ENCODE peak calls at places on chromosomes 3 and 15, in seven cellular contexts. W, N, F, M, A, K and P are unnamed samples.

GRCh38 chr3:136928240-136928639 is 29.5 kb upstream of the IL20RB start:
- DNase-seq in M (no peak), W (no peak), N (no peak), F (no peak), A (no peak), K (no peak), P (no peak)

GRCh38 chr3:165669967-165670366 is 167.3 kb downstream of the BCHE start:
- DNase-seq in K (no peak), N (no peak), M (peak; percentile 45), A (no peak), F (no peak), W (no peak), P (no peak)

GRCh38 chr3:49454457-49454856 is 15.6 kb upstream of the DAG1 start:
- DNase-seq in M (no peak), W (peak; percentile 52), N (no peak), A (peak; percentile 59), F (peak; percentile 95), K (peak; percentile 47), P (no peak)

GRCh38 chr3:47772788-47773187 is 8.9 kb downstream of the SMARCC1 start:
- DNase-seq in N (no peak), K (no peak), F (no peak), W (no peak), M (no peak), A (no peak), P (no peak)

GRCh38 chr15:37490707-37491106 is 390.4 kb upstream of the MEIS2 start:
- DNase-seq in W (no peak), A (no peak), K (no peak), N (no peak), F (no peak), M (no peak), P (no peak)

GRCh38 chr15:33278816-33279612 is 31.8 kb upstream of the RYR3 start:
- DNase-seq in K (peak; percentile 96), A (no peak), W (peak; percentile 92), N (peak; percentile 93), M (peak; percentile 90), F (peak; percentile 40), P (no peak)

GRCh38 chr15:60020736-60021135 is 16.6 kb downstream of the FOXB1 start:
- DNase-seq in M (peak; percentile 19), N (no peak), F (no peak), A (no peak), W (no peak), K (peak; percentile 37), P (no peak)

GRCh38 chr3:61257148-61257547 is 5.9 kb upstream of the FHIT start:
- DNase-seq in W (no peak), F (no peak), M (no peak), A (no peak), N (no peak), K (no peak), P (no peak)

GRCh38 chr15:67085818-67086649 is 20.6 kb downstream of the SMAD3 start:
- DNase-seq in F (no peak), N (peak; percentile 92), A (no peak), K (peak; percentile 88), M (peak; percentile 96), W (no peak), P (no peak)

GRCh38 chr15:77566092-77566491 is 66.6 kb downstream of the LINGO1 start:
- DNase-seq in N (no peak), F (no peak), K (no peak), W (no peak), A (no peak), M (no peak), P (no peak)

GRCh38 chr15:70400766-70401541 is 303.2 kb upstream of the TLE3 start:
- DNase-seq in N (peak; percentile 52), A (no peak), W (no peak), F (no peak), K (no peak), M (no peak), P (no peak)

GRCh38 chr3:14472471-14473351 is 67.4 kb downstream of the GRIP2 start:
- DNase-seq in K (peak; percentile 74), W (peak; percentile 32), F (no peak), A (no peak), N (peak; percentile 96), M (peak; percentile 95), P (no peak)

GRCh38 chr3:157086053-157086761 is 73.7 kb downstream of the CCNL1 start:
- DNase-seq in N (no peak), M (no peak), A (no peak), W (no peak), K (peak; percentile 47), F (no peak), P (no peak)

GRCh38 chr3:78988324-78988723 is 779.5 kb downstream of the ROBO1 start:
- DNase-seq in A (no peak), K (no peak), M (peak; percentile 28), F (no peak), W (no peak), N (peak; percentile 50), P (no peak)

GRCh38 chr15:68252925-68253534 is 23.5 kb upstream of the CLN6 start:
- DNase-seq in W (peak; percentile 79), F (peak; percentile 92), A (peak; percentile 82), N (peak; percentile 87), M (peak; percentile 76), K (peak; percentile 76), P (peak; percentile 50)

GRCh38 chr15:95025924-95026728 is 794.8 kb downstream of the MCTP2 start:
- DNase-seq in N (peak; percentile 76), K (peak; percentile 50), M (peak; percentile 39), A (peak; percentile 79), W (peak; percentile 13), F (peak; percentile 79), P (peak; percentile 26)

GRCh38 chr3:57749542-57749941 is 6.6 kb upstream of the SLMAP start:
- DNase-seq in N (no peak), A (no peak), F (no peak), K (no peak), M (no peak), W (no peak), P (no peak)

GRCh38 chr3:15812183-15812582 is 14.4 kb upstream of the ANKRD28 start:
- DNase-seq in N (peak; percentile 65), K (peak; percentile 15), M (no peak), W (no peak), A (no peak), F (peak; percentile 27), P (no peak)

GRCh38 chr3:36297195-36297594 is 83.1 kb upstream of the STAC start:
- DNase-seq in W (no peak), K (no peak), A (no peak), N (no peak), M (no peak), F (no peak), P (no peak)

DNA sequence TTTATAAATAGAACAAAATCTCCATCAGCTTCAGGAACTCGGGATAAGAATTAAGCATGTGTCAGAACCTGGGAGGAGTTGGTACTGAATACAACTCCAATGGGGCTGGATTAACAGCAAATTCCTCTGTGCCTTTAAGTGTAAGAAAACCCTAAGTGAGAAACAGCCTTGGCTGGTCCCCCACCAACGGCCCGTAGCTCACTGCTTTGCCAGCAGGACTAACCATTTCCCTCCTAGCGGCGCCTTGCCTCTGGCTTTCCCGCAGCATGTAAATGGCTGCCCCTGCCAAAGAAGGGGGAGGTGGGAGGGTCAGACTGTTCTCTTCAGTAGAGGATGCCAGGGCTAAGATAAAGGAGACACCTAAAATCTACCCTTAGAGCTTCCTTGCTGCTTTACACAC is 51.1 kb upstream of the SH3GL3 start:
- DNase-seq in F (peak; percentile 77), M (peak; percentile 29), A (peak; percentile 73), N (peak; percentile 39), K (no peak), W (no peak), P (no peak)
- TF ChIP-seq EZH2 in F (no peak), M (no peak), A (no peak), N (no peak), K (no peak), W (no peak), P (no peak)

DNA sequence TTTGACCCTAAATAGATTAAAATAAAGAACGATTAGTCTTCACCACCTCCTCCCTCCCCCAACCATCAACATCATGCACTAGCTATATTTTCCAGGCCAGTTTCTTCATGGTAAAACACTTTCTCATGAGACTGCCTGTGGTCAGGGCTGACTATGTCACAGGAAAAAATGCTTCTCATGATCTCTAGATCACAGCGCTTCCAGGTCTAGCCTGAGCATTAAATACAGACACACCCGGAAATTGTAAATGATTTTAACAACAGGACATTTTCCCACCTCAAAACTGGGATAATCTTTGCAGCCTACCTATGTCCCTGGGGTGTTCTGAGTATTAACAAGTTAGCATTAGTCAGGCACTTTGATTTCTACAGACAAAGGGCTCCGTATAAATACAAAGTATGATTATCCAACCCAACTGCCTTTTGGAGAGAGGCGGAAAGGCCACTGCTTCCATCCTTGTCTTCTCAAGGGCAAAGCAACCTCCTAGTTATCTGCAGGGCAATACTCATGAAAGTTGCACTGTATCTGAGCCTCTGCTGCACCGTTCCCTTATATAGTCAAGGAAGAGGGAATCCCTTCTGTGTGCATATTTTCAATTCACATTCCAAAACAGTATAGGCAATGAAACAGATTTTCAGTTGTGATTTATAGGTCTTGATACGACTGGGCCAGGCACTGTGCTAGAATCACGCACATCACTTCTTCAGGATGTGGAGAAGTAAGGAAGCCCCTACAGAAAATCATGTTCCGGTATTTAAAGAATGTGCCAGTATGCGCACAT is 455.9 kb downstream of the FOXP1 start:
- DNase-seq in K (peak; percentile 71), A (no peak), M (peak; percentile 84), F (no peak), N (peak; percentile 41), W (no peak), P (no peak)
- H3K4me1 ChIP-seq in K (peaks cover 10% of the 10 kb centered on the region), A (peaks cover 19% of the 10 kb centered on the region), M (peaks cover 6% of the 10 kb centered on the region), F (peaks cover 65% of the 10 kb centered on the region), N (peaks cover 8% of the 10 kb centered on the region), W (no peaks in the 10 kb centered on the region), P (peaks cover 54% of the 10 kb centered on the region)

GRCh38 chr3:104244680-104245079 is 1122.0 kb upstream of the ALCAM start:
- DNase-seq in N (no peak), K (no peak), M (peak; percentile 3), W (no peak), A (no peak), F (no peak), P (no peak)

GRCh38 chr3:104245981-104246380 is 1120.7 kb upstream of the ALCAM start:
- DNase-seq in A (no peak), F (no peak), N (no peak), M (no peak), K (no peak), W (no peak), P (no peak)

GRCh38 chr3:104245241-104245640 is 1121.5 kb upstream of the ALCAM start:
- DNase-seq in A (no peak), F (no peak), K (no peak), N (no peak), M (no peak), W (no peak), P (no peak)
- TF ChIP-seq EZH2 in A (no peak), F (no peak), K (no peak), N (no peak), M (no peak), W (no peak), P (no peak)

GRCh38 chr3:159923961-159924360 is 64.7 kb upstream of the IL12A start:
- DNase-seq in N (peak; percentile 50), K (no peak), F (no peak), A (no peak), M (peak; percentile 43), W (no peak), P (no peak)
- H3K4me1 ChIP-seq in N (peaks cover 34% of the 10 kb centered on the region), K (peaks cover 19% of the 10 kb centered on the region), F (no peaks in the 10 kb centered on the region), A (no peaks in the 10 kb centered on the region), M (peaks cover 11% of the 10 kb centered on the region), W (peaks cover 19% of the 10 kb centered on the region), P (no peaks in the 10 kb centered on the region)

DNA sequence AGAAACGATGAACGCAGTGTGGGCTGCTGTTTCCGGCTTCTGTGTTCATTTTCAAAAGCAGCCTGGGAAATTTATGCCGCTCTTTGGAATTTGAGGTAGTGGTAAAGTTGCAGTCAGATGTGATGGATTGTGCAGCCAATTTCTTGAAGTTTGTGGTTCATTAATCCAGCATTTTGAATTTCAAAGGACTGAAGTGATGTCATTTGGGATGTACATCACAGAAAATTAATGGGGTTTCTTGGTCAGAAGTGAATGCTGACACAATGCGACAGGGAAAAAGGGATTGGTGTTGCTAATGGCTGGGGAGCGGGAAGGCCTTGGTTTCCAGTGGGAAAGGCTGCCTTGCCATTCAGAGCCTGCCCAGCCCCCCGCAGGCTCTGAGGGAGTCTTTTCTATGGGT is 110.9 kb upstream of the KLHL25 start:
- DNase-seq in M (peak; percentile 57), A (no peak), N (no peak), W (no peak), K (no peak), F (no peak), P (no peak)
- TF ChIP-seq EZH2 in M (no peak), A (no peak), N (no peak), W (no peak), K (no peak), F (no peak), P (no peak)